ENCODE peak calls at places on chromosome 14, in eight cellular contexts. U, F, S, O, X, I, G and J are unnamed samples.

GRCh38 chr14:77303417-77304156 is 17.1 kb downstream of the POMT2 start:
- DNase-seq in U (no peak), F (no peak), S (no peak), O (peak), X (peak), I (no peak), G (peak), J (peak)

GRCh38 chr14:88379706-88380343 is 5.6 kb upstream of the SPATA7 start:
- DNase-seq in U (no peak), F (no peak), S (no peak), O (no peak), X (no peak), I (no peak), G (no peak), J (no peak)

GRCh38 chr14:73634333-73634833 is 10.4 kb upstream of the DNAL1 start:
- DNase-seq in U (no peak), F (no peak), S (peak), O (no peak), X (no peak), I (peak), G (peak), J (peak)

GRCh38 chr14:58878740-58879139 is 241.0 kb downstream of the DACT1 start:
- DNase-seq in U (no peak), F (no peak), S (no peak), O (no peak), X (no peak), I (no peak), G (no peak), J (peak)

GRCh38 chr14:64919618-64920017 is 5.4 kb downstream of the CHURC1 start:
- DNase-seq in U (no peak), F (no peak), S (no peak), O (no peak), X (no peak), I (no peak), G (peak), J (no peak)

GRCh38 chr14:77071938-77072388 is 26.1 kb upstream of the CIPC start:
- DNase-seq in U (no peak), F (no peak), S (no peak), O (no peak), X (peak), I (no peak), G (no peak), J (peak)

GRCh38 chr14:35533357-35534129 is 421 bp upstream of the INSM2 start:
- DNase-seq in U (no peak), F (no peak), S (peak), O (no peak), X (peak), I (peak), G (peak), J (peak)

GRCh38 chr14:23766737-23767401 is 130.7 kb downstream of the DHRS2 start:
- DNase-seq in U (no peak), F (no peak), S (no peak), O (no peak), X (no peak), I (no peak), G (no peak), J (no peak)

GRCh38 chr14:25833341-25834121 is 764.3 kb downstream of the NOVA1 start:
- DNase-seq in U (no peak), F (no peak), S (peak), O (no peak), X (peak), I (peak), G (no peak), J (peak)
- TF ChIP-seq CTCF in U (no peak), F (no peak), S (peak), O (no peak), X (peak), I (peak), G (no peak), J (peak)

GRCh38 chr14:38254565-38255407 is 1.1 kb downstream of the CLEC14A start:
- DNase-seq in U (no peak), F (no peak), S (peak), O (no peak), X (no peak), I (no peak), G (no peak), J (no peak)

GRCh38 chr14:38255673-38256357 is at the start of gene CLEC14A:
- DNase-seq in U (peak), F (peak), S (peak), O (no peak), X (no peak), I (peak), G (peak), J (no peak)

GRCh38 chr14:38257500-38257899 is 1.6 kb upstream of the CLEC14A start:
- DNase-seq in U (no peak), F (no peak), S (no peak), O (no peak), X (no peak), I (no peak), G (no peak), J (no peak)

GRCh38 chr14:38255408-38255672 is 553 bp downstream of the CLEC14A start:
- DNase-seq in U (no peak), F (no peak), S (peak), O (no peak), X (no peak), I (no peak), G (no peak), J (no peak)

GRCh38 chr14:38256358-38256840 is 506 bp upstream of the CLEC14A start:
- DNase-seq in U (no peak), F (peak), S (no peak), O (no peak), X (no peak), I (peak), G (no peak), J (peak)
- TF ChIP-seq CTCF in U (no peak), F (no peak), S (no peak), O (no peak), X (no peak), I (no peak), G (no peak), J (no peak)

GRCh38 chr14:75049136-75049535 is 2.1 kb downstream of the MLH3 start:
- DNase-seq in U (no peak), F (peak), S (no peak), O (no peak), X (no peak), I (no peak), G (no peak), J (no peak)

GRCh38 chr14:75046899-75047298 is 4.4 kb downstream of the MLH3 start:
- DNase-seq in U (no peak), F (no peak), S (no peak), O (no peak), X (no peak), I (no peak), G (no peak), J (peak)

GRCh38 chr14:75047506-75047905 is 3.8 kb downstream of the MLH3 start:
- DNase-seq in U (no peak), F (no peak), S (no peak), O (no peak), X (no peak), I (no peak), G (no peak), J (peak)

GRCh38 chr14:75049731-75050201 is 1.5 kb downstream of the MLH3 start:
- DNase-seq in U (no peak), F (no peak), S (no peak), O (peak), X (no peak), I (no peak), G (no peak), J (peak)

DNA sequence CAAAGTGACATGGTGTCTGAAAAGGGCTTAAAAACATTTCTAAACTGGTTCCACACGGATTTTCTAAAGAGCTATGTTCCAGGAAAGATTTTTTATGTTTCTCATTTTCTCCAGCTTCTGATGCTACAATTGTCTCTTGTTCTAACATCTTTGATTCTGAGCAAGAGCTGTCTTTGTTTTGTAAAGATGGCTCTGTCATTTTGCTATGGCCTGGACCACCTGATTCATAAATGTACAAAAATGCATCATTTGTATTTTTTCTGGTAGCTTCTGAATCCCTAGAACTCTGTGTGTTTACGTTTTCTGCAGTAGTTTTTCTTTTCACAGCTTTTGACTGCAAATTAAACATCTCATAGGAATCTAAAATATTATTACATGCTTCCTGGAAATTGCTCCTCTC is 3.2 kb downstream of the MLH3 start:
- DNase-seq in U (no peak), F (no peak), S (no peak), O (no peak), X (no peak), I (no peak), G (no peak), J (no peak)
- TF ChIP-seq CTCF in U (no peak), F (no peak), S (no peak), O (no peak), X (no peak), I (no peak), G (no peak), J (no peak)

GRCh38 chr14:19771895-19772430 is 1.3 kb upstream of the OR4M1 start:
- DNase-seq in U (no peak), F (no peak), S (no peak), O (no peak), X (no peak), I (no peak), G (no peak), J (no peak)
- TF ChIP-seq CTCF in U (no peak), F (no peak), S (no peak), O (no peak), X (no peak), I (no peak), G (no peak), J (no peak)

DNA sequence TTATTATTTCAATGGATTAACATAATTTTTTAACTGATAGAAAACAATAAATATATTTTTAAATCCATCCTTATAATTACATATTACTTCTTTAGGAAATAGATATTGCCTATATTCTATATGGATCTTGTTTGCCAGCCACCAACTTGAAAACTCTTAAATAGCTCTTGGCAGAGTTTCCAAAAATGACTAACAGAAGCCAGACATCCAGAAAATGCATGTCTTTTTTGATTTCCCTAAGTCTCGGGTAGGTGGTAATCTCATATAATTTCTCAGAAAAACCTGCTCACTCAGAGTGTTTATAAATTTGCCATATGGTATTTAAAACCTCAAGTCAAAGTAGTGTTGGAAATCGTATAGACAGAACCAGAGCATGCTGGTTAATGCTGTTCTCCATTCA is 360.4 kb upstream of the FOXG1 start:
- DNase-seq in U (no peak), F (no peak), S (no peak), O (no peak), X (no peak), I (no peak), G (no peak), J (peak)
- TF ChIP-seq CTCF in U (no peak), F (no peak), S (no peak), O (no peak), X (no peak), I (no peak), G (no peak), J (no peak)

GRCh38 chr14:62118461-62118860 is 356.2 kb downstream of the SNAPC1 start:
- DNase-seq in U (no peak), F (no peak), S (no peak), O (no peak), X (no peak), I (no peak), G (no peak), J (no peak)

GRCh38 chr14:62117718-62118164 is 355.5 kb downstream of the SNAPC1 start:
- DNase-seq in U (no peak), F (no peak), S (no peak), O (no peak), X (no peak), I (no peak), G (no peak), J (no peak)

GRCh38 chr14:62118871-62119270 is 356.7 kb downstream of the SNAPC1 start:
- DNase-seq in U (no peak), F (no peak), S (no peak), O (no peak), X (no peak), I (no peak), G (no peak), J (no peak)

GRCh38 chr14:62117010-62117717 is 354.9 kb downstream of the SNAPC1 start:
- DNase-seq in U (peak), F (peak), S (peak), O (no peak), X (no peak), I (peak), G (peak), J (peak)
- TF ChIP-seq CTCF in U (no peak), F (peak), S (peak), O (no peak), X (no peak), I (peak), G (no peak), J (no peak)

DNA sequence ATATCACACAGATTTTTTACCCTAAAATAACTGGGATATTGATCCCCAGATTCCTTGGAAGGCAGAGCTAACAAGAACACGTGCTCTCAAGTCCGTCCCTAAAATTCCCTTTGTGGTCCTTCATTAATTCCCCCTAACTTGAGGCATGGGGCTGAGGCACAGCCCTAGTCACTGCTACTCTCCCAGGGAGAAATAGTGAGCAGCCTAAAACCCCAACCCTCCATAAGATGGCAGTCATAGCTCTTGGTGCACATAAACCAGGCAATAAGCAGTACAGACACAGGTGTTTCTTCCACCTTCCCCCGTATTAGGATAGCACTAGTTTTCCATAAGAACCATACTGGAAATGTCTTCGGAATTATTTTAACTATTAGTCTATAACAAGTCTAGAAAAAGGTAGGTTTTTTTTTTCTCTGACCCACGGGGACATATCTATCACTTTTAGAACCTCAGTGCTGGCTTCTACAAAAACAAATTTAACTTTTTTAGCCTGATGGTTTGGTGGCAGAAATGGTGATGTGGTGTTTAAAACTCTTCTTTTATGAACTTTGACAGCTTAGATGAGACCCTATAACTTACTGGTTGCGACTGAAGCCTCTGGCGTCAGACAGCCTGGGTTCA is 3.1 kb upstream of the ARHGEF40 start:
- DNase-seq in U (no peak), F (no peak), S (no peak), O (no peak), X (peak), I (no peak), G (no peak), J (no peak)
- TF ChIP-seq CTCF in U (no peak), F (no peak), S (no peak), O (peak), X (peak), I (peak), G (no peak), J (peak)

DNA sequence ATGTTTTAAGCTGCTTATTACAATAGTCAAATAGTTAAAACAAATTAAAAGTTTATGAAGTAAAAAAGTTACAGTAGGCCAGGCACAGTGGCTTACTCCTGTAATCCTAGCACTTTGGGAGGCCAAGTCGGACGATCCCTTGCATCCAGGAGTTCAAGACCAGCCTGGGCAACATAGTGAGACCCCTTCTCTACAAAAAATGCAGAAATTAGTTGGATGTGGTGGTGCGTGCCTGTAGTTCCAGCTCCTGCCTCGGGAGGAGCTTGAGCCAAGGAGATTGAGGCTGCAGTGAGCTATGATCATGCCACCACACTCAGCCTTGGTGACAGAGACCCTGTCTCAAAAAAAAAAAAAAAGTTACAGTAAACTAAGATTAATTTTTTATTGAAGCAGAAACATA is 142.6 kb downstream of the MIPOL1 start:
- DNase-seq in U (no peak), F (no peak), S (no peak), O (no peak), X (no peak), I (no peak), G (no peak), J (no peak)
- TF ChIP-seq CTCF in U (no peak), F (no peak), S (no peak), O (no peak), X (no peak), I (no peak), G (no peak), J (peak)